ENCODE peak calls at places on chromosome 18, in five cellular contexts. Y, E, M, B and J are unnamed samples.
A peak's percentile ranks its signal among the peaks of the same experiment; 100 is the strongest.

GRCh38 chr18:47206945-47207637 is 30.9 kb upstream of the IER3IP1 start:
- DNase-seq in M (no peak), Y (peak; percentile 73), B (no peak), E (no peak), J (no peak)

GRCh38 chr18:51400721-51401120 is 203.2 kb upstream of the MEX3C start:
- DNase-seq in Y (no peak), B (no peak), E (no peak), M (no peak), J (no peak)

GRCh38 chr18:32317651-32318050 is 127.8 kb downstream of the MEP1B start:
- DNase-seq in B (no peak), E (no peak), M (no peak), Y (no peak), J (no peak)

GRCh38 chr18:65704051-65704450 is 46.8 kb upstream of the CDH7 start:
- DNase-seq in E (no peak), B (no peak), Y (no peak), M (no peak), J (no peak)

GRCh38 chr18:79988925-79989361 is 580 bp upstream of the TXNL4A start:
- DNase-seq in M (peak; percentile 23), Y (peak; percentile 66), E (no peak), B (no peak), J (no peak)

GRCh38 chr18:49041677-49042570 is 91.2 kb upstream of the SMAD7 start:
- DNase-seq in Y (peak; percentile 45), B (no peak), E (no peak), M (peak; percentile 68), J (peak; percentile 56)

GRCh38 chr18:54813305-54813704 is 15.0 kb upstream of the RAB27B start:
- DNase-seq in E (no peak), M (no peak), B (no peak), Y (no peak), J (no peak)

GRCh38 chr18:22848618-22849017 is 84.5 kb upstream of the RBBP8 start:
- DNase-seq in B (no peak), Y (no peak), E (no peak), M (peak; percentile 59), J (no peak)

GRCh38 chr18:9321017-9321452 is 13.5 kb upstream of the TWSG1 start:
- DNase-seq in Y (no peak), M (no peak), E (no peak), B (no peak), J (no peak)

GRCh38 chr18:37701967-37702366 is 136.4 kb upstream of the CELF4 start:
- DNase-seq in Y (no peak), M (no peak), B (no peak), E (no peak), J (no peak)

GRCh38 chr18:26763745-26764144 is 101.8 kb downstream of the AQP4 start:
- DNase-seq in Y (no peak), E (no peak), B (no peak), M (no peak), J (no peak)

GRCh38 chr18:26436176-26437031 is 111.9 kb downstream of the KCTD1 start:
- DNase-seq in Y (no peak), E (no peak), B (peak; percentile 71), M (no peak), J (no peak)

GRCh38 chr18:28204154-28204553 is 27.2 kb upstream of the CDH2 start:
- DNase-seq in E (no peak), B (peak; percentile 46), M (no peak), Y (no peak), J (no peak)

GRCh38 chr18:56083097-56083865 is 495.3 kb upstream of the TCF4 start:
- DNase-seq in M (peak; percentile 25), E (no peak), B (no peak), Y (peak; percentile 15), J (no peak)
- TF ChIP-seq CTCF in M (no peak), E (no peak), B (no peak), Y (peak; percentile 38), J (no peak)

GRCh38 chr18:58611471-58612131 is 17.3 kb downstream of the ALPK2 start:
- DNase-seq in M (no peak), Y (peak; percentile 92), B (peak; percentile 86), E (no peak), J (no peak)
- TF ChIP-seq CTCF in M (no peak), Y (no peak), B (no peak), E (no peak), J (no peak)

GRCh38 chr18:73520229-73520628 is 627.4 kb downstream of the FBXO15 start:
- DNase-seq in M (no peak), Y (peak; percentile 64), B (no peak), E (no peak), J (no peak)
- TF ChIP-seq CTCF in M (no peak), Y (peak; percentile 69), B (peak; percentile 31), E (peak; percentile 55), J (no peak)

DNA sequence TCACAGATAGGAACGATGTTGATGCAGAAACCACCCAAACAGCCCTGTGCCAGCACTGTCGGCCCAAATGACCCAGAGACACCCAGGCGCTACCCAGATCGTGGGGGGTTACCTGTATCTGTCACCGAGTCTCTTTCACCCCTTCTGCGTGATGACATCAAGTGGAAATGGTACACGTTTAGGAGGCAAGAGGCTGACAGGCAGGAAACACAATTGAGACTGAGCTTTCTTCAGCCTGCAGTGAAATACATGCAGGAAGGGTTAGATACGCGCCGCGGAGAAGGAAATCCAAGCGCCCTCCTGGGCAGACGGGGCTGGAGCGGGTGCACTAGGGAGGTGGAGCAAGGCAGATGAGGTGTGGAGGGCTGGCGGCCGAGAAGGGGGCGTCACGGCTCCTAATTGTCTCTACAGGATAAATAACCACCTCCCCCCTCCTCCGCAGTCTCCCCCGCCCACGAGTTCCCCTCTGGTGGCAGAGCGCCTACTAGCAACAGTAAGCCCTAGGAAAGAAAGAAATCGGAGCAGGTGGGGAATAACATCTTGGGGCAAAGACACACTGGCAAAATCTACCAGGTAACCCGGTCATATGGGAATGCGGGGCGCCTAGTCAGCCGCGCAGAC is at the start of gene RNF152:
- DNase-seq in M (peak; percentile 66), Y (peak; percentile 81), E (peak; percentile 12), B (no peak), J (no peak)
- TF ChIP-seq CTCF in M (no peak), Y (peak; percentile 29), E (no peak), B (peak; percentile 35), J (no peak)

GRCh38 chr18:36455931-36456330 is 158.4 kb downstream of the FHOD3 start:
- DNase-seq in E (no peak), Y (no peak), M (no peak), B (no peak), J (no peak)

GRCh38 chr18:36458306-36458705 is 160.8 kb downstream of the FHOD3 start:
- DNase-seq in Y (no peak), M (no peak), E (no peak), B (no peak), J (no peak)

GRCh38 chr18:36457683-36458082 is 160.2 kb downstream of the FHOD3 start:
- DNase-seq in Y (no peak), M (no peak), E (no peak), B (no peak), J (no peak)

GRCh38 chr18:36454848-36455458 is 157.4 kb downstream of the FHOD3 start:
- DNase-seq in Y (no peak), E (no peak), B (no peak), M (no peak), J (no peak)

GRCh38 chr18:36456622-36457021 is 159.1 kb downstream of the FHOD3 start:
- DNase-seq in B (no peak), E (no peak), Y (no peak), M (no peak), J (no peak)
- TF ChIP-seq CTCF in B (no peak), E (no peak), Y (no peak), M (no peak), J (no peak)

GRCh38 chr18:76307293-76307690 is 187.8 kb downstream of the ZNF516 start:
- DNase-seq in E (no peak), B (no peak), Y (no peak), M (no peak), J (no peak)

DNA sequence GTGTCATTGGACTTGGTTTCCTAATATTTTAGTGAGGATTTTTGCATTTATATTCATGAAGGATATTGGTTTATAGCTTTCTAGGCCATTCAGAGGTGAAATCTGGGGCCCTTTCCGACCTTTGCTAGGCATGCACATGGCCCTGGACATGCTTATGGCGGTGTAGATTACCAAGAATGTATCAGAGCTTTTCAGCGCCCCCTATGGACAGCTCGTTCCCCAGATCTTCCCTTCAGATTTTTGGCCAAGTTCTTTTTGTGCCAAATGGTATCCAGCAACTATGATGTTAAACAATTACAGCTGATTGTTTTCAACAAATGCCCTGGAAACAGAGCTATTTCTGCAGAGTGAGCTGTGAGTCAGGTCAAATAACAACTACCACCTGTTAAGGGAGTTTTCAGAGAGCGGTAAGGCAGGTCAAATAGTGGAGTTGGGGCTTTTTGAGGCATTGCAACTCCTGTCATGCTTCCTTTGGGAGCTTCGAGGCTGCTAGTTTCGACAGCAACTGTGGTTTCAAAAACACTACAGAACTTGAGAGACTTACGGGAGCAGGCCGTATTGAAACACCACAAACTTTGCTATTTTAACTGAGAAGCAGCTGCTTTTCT is 188.3 kb downstream of the ZNF516 start:
- DNase-seq in E (no peak), M (no peak), Y (peak; percentile 15), B (no peak), J (no peak)
- TF ChIP-seq CTCF in E (peak; percentile 20), M (no peak), Y (peak; percentile 53), B (peak; percentile 31), J (no peak)

DNA sequence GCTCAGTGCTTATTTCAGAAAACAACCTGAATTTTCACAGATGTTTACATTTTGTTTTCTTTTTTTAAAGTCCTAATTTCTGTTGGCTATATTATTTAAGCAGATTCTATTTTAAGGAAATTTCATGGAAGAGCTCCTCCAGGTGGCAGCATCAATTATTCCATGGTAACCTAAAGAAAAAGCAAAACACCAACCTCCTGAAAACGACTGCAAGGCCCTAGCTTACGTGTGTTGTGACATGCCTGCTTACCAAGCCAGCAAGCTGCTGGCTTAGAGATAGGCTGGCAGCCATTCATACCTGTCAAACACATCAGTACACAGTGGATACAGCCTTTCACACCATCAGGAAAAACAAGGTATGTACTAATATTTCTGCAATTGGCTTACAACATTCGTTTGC is 64.9 kb downstream of the LPIN2 start:
- DNase-seq in B (no peak), M (no peak), E (no peak), Y (peak; percentile 16), J (no peak)
- TF ChIP-seq CTCF in B (peak; percentile 43), M (peak; percentile 32), E (peak; percentile 46), Y (peak; percentile 49), J (no peak)

DNA sequence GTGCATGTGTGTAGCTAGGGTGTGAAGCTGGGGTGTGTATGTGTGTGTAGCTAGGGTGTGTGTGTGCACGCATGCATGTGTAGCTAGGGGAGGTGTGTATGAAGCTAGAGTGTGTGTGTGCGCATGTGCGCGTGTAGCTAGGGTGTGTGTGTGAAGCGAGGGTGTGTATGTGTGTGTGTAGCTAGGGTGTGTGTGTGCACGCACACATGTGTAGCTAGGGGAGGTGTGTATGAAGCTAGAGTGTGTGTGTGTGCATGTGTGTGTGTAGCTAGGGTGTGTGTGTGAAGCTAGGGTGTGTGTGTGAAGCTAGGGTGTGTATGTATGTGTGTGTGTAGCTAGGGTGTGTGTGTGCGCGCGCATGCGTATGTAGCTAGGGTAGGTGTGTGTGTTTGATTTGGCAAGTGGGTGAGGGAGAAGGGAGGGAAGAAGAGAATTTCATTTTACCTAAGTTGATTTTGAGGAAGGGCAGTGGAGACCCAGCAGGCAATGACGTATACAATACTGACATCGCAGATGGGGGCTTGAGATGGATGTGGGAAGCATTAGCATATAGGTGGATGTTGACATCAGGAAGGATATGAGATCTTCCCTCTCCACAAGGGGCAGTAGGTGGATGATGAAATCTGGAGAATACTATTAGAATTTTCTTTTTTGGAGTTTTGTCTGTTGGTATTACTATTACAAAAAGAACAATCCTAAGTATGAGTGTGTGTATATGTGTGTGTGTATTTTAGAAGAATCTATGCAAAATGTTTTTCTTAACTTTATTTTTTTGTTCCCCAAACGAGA is 70.7 kb downstream of the PRELID3A start:
- DNase-seq in E (no peak), B (no peak), Y (no peak), M (no peak), J (no peak)
- TF ChIP-seq CTCF in E (no peak), B (peak; percentile 24), Y (no peak), M (no peak), J (no peak)